ENCODE peak calls at places on chromosomes 2 and 18, in four cellular contexts. One of them, this sample, is unnamed.

GRCh38 chr2:191610749-191611148 is 67.2 kb upstream of the NABP1 start:
- DNase-seq in H1: no peak
- DNase-seq in HepG2: no peak
- DNase-seq in SK-N-SH: no peak
- DNase-seq in this sample: no peak

GRCh38 chr2:69619725-69620124 is 23.8 kb downstream of the AAK1 start:
- DNase-seq in H1: no peak
- DNase-seq in HepG2: no peak
- DNase-seq in SK-N-SH: no peak
- DNase-seq in this sample: no peak

GRCh38 chr2:239553376-239554000 is 152.7 kb upstream of the HDAC4 start:
- DNase-seq in H1: no peak
- DNase-seq in HepG2: no peak
- DNase-seq in SK-N-SH: no peak
- DNase-seq in this sample: no peak

GRCh38 chr2:193584001-193584400 is 1389.3 kb upstream of the TMEFF2 start:
- DNase-seq in H1: peak
- DNase-seq in HepG2: peak
- DNase-seq in SK-N-SH: peak
- DNase-seq in this sample: no peak

GRCh38 chr2:12340164-12340563 is 376.6 kb upstream of the TRIB2 start:
- DNase-seq in H1: no peak
- DNase-seq in HepG2: no peak
- DNase-seq in SK-N-SH: no peak
- DNase-seq in this sample: no peak

GRCh38 chr2:56889738-56890137 is 705.9 kb downstream of the CCDC85A start:
- DNase-seq in H1: no peak
- DNase-seq in HepG2: no peak
- DNase-seq in SK-N-SH: no peak
- DNase-seq in this sample: no peak

GRCh38 chr18:70384181-70384790 is 95.4 kb downstream of the SOCS6 start:
- DNase-seq in H1: no peak
- DNase-seq in HepG2: peak
- DNase-seq in SK-N-SH: no peak
- DNase-seq in this sample: no peak

GRCh38 chr2:25817630-25818029 is 60.7 kb downstream of the ASXL2 start:
- DNase-seq in H1: no peak
- DNase-seq in HepG2: no peak
- DNase-seq in SK-N-SH: no peak
- DNase-seq in this sample: peak

GRCh38 chr2:8453904-8454302 is 228.0 kb upstream of the ID2 start:
- DNase-seq in H1: no peak
- DNase-seq in HepG2: no peak
- DNase-seq in SK-N-SH: no peak
- DNase-seq in this sample: no peak

GRCh38 chr2:10978112-10978670 is 66.5 kb downstream of the KCNF1 start:
- DNase-seq in H1: no peak
- DNase-seq in HepG2: no peak
- DNase-seq in SK-N-SH: no peak
- DNase-seq in this sample: no peak

GRCh38 chr2:191800874-191801273 is 46.0 kb downstream of the CAVIN2 start:
- DNase-seq in H1: no peak
- DNase-seq in HepG2: no peak
- DNase-seq in SK-N-SH: no peak
- DNase-seq in this sample: no peak

GRCh38 chr2:77552956-77553355 is 30.8 kb upstream of the LRRTM4 start:
- DNase-seq in H1: no peak
- DNase-seq in HepG2: no peak
- DNase-seq in SK-N-SH: no peak
- DNase-seq in this sample: no peak

GRCh38 chr18:23688528-23688927 is 725 bp upstream of the LAMA3 start:
- DNase-seq in H1: no peak
- DNase-seq in HepG2: no peak
- DNase-seq in SK-N-SH: no peak
- DNase-seq in this sample: no peak

GRCh38 chr2:231677632-231678104 is 30.7 kb upstream of the PTMA start:
- DNase-seq in H1: peak
- DNase-seq in HepG2: peak
- DNase-seq in SK-N-SH: peak
- DNase-seq in this sample: no peak

GRCh38 chr2:18171191-18172139 is 293.0 kb downstream of the KCNS3 start:
- DNase-seq in H1: no peak
- DNase-seq in HepG2: no peak
- DNase-seq in SK-N-SH: no peak
- DNase-seq in this sample: no peak

GRCh38 chr18:76920974-76921373 is 98.6 kb downstream of the ZNF236 start:
- DNase-seq in H1: no peak
- DNase-seq in HepG2: no peak
- DNase-seq in SK-N-SH: no peak
- DNase-seq in this sample: no peak

GRCh38 chr2:229852565-229852964 is 69.2 kb downstream of the TRIP12 start:
- DNase-seq in H1: no peak
- DNase-seq in HepG2: no peak
- DNase-seq in SK-N-SH: no peak
- DNase-seq in this sample: peak

GRCh38 chr2:218029366-218030360 is 26.9 kb upstream of the TNS1 start:
- DNase-seq in H1: peak
- DNase-seq in HepG2: no peak
- DNase-seq in SK-N-SH: no peak
- DNase-seq in this sample: no peak

GRCh38 chr2:44184106-44184505 is 15.4 kb downstream of the PPM1B start:
- DNase-seq in H1: no peak
- DNase-seq in HepG2: no peak
- DNase-seq in SK-N-SH: no peak
- DNase-seq in this sample: no peak

DNA sequence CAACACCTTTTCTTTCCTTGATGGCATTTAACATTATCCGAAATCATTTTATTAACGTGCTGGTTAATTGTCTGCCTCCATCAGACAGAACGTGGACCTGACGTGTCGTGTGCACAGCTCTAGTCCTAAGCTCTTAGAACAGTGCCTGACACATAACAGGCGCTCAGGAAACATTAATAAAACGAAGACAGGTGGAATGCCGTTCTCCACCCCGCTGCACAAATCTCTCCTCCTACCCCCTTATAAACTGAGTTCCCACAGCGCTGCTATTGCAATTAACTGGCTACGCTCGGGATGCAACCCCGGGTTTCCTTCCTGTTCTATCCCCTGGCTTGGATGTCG is 515 bp downstream of the FARSB start:
- DNase-seq in H1: no peak
- DNase-seq in HepG2: no peak
- DNase-seq in SK-N-SH: no peak
- DNase-seq in this sample: no peak
- TF ChIP-seq TCF12 in H1: no peak
- TF ChIP-seq TCF12 in HepG2: no peak
- TF ChIP-seq TCF12 in SK-N-SH: no peak
- TF ChIP-seq TCF12 in this sample: no peak

GRCh38 chr2:29802976-29803375 is 118.4 kb downstream of the ALK start:
- DNase-seq in H1: no peak
- DNase-seq in HepG2: no peak
- DNase-seq in SK-N-SH: no peak
- DNase-seq in this sample: no peak

GRCh38 chr2:29804671-29805070 is 116.7 kb downstream of the ALK start:
- DNase-seq in H1: no peak
- DNase-seq in HepG2: no peak
- DNase-seq in SK-N-SH: no peak
- DNase-seq in this sample: no peak

GRCh38 chr2:29806461-29806860 is 114.9 kb downstream of the ALK start:
- DNase-seq in H1: no peak
- DNase-seq in HepG2: no peak
- DNase-seq in SK-N-SH: no peak
- DNase-seq in this sample: no peak

GRCh38 chr2:29799628-29800027 is 121.8 kb downstream of the ALK start:
- DNase-seq in H1: no peak
- DNase-seq in HepG2: no peak
- DNase-seq in SK-N-SH: no peak
- DNase-seq in this sample: no peak

GRCh38 chr2:29803541-29803940 is 117.8 kb downstream of the ALK start:
- DNase-seq in H1: no peak
- DNase-seq in HepG2: no peak
- DNase-seq in SK-N-SH: no peak
- DNase-seq in this sample: no peak
- TF ChIP-seq TCF12 in H1: no peak
- TF ChIP-seq TCF12 in HepG2: no peak
- TF ChIP-seq TCF12 in SK-N-SH: no peak
- TF ChIP-seq TCF12 in this sample: no peak

DNA sequence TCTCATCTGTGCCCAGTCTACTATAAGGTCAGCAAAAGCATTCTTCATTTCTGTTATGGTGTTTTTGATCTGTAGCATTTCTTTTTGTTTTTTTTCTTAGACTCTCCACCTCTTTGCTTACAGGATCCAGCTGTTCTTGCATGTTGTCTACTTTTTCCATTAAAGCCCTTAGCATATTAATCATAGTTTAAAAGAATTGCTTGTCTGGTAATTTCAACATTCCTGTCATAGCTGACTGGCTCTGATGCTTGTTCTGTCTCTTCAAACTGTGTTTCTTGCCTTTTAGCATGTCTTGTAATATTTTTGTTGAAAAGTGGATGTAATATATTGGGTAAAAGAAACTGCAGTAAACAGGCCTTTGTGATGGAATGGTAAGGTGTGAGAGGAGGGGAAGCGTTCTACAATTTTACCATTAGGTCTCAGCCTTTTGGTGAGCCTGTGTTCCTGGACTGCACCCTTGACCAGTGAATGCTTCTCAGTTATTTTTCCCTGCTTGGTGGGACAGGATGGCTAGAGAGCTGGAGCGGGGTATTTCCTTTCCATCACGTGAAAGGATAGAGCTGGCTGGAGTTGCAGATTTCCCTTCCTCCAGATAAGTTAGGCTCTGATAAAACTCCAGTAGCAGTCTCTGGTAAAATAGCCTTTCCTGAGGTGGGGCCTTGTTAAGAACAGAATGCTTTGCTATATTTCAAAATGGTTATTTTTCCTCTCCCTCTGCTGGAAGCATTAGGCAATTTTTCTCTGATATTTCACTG is 65.4 kb downstream of the PLA2R1 start:
- DNase-seq in H1: no peak
- DNase-seq in HepG2: no peak
- DNase-seq in SK-N-SH: no peak
- DNase-seq in this sample: no peak
- TF ChIP-seq TCF12 in H1: no peak
- TF ChIP-seq TCF12 in HepG2: no peak
- TF ChIP-seq TCF12 in SK-N-SH: no peak
- TF ChIP-seq TCF12 in this sample: no peak

DNA sequence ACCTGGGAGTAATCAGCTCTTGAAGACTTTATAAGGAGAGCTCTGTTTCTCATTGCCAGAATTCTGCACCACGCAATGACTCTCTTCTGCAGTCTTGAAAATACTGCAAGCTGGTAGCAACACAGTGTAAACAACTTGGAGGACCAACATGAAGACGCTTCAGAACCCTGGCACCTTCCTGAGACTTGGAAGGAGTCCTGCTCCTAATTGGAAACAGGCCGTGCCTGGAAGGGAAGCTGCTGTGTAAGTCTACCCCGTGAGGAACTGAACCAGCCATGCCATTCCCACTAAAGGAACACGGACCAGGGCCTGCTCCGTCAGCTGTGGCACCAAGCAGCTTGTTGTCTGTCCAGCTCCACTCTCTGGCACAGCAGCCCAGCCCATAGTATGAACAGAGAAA is 171.1 kb downstream of the PAX3 start:
- DNase-seq in H1: no peak
- DNase-seq in HepG2: no peak
- DNase-seq in SK-N-SH: no peak
- DNase-seq in this sample: no peak
- TF ChIP-seq TCF12 in H1: no peak
- TF ChIP-seq TCF12 in HepG2: no peak
- TF ChIP-seq TCF12 in SK-N-SH: no peak
- TF ChIP-seq TCF12 in this sample: no peak

DNA sequence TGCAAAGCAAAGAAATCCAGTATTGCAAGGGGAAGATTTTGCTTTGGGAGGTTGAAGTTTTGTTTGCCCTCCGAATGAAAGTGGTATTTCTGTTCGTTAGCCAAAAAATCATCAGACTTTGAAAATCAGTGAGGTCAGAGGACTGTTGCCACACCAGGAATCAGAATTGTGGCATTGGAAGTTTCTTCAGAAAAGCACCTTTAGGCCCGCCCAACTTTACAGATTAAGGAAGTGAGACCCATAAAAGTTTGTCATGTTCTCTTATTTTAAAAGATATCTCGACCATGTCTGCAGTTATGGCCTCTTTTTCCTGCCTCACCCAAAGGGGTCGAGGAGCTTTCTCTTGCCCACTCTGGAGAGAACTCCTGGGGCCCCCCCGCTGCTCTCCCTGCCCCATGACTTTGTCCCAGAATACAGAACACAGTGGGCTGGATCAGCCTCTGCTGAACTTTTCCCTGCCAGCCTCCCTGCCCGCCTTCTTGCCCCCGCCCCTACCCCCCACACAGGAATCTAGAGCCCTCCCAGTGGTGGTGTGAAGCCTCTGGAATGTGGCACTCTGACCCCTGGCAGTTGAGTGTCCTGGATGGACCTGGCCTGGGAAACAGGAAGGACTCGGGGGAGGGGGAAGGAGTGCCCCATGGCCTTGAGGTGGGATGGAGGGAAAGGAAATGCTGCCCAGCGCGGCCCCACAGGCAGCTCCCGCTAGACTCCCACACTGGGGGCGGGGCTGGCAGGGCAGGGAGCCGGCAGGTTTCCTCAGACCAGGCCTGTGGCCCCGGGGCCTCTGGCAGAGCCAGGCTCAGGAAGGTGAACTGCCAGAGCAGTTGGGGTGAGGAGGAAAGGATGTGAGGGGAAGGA is 25.3 kb downstream of the CRIM1 start:
- DNase-seq in H1: peak
- DNase-seq in HepG2: peak
- DNase-seq in SK-N-SH: peak
- DNase-seq in this sample: no peak
- TF ChIP-seq TCF12 in H1: no peak
- TF ChIP-seq TCF12 in HepG2: no peak
- TF ChIP-seq TCF12 in SK-N-SH: peak
- TF ChIP-seq TCF12 in this sample: no peak

GRCh38 chr18:34033968-34034367 is 190.7 kb downstream of the NOL4 start:
- DNase-seq in H1: no peak
- DNase-seq in HepG2: no peak
- DNase-seq in SK-N-SH: no peak
- DNase-seq in this sample: peak

GRCh38 chr18:34042423-34043146 is 182.1 kb downstream of the NOL4 start:
- DNase-seq in H1: no peak
- DNase-seq in HepG2: no peak
- DNase-seq in SK-N-SH: no peak
- DNase-seq in this sample: no peak

DNA sequence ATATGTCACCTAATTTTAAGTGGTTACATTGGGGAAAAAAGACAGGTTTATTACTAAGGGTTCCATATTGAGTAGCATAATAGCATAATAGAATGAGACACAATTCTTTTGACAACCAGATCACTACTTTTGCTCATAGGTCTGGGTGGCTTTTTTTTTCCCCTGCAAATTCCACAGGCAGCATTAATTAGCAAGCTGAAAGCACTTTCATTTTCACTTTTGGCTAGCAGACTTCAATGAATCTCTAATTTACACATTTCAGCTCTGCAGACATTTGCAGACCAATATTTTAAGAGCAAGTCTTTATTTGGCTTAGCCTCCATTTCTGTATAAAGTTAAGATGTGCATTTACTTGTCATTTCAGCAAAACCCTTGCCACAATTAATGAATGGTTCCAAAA is 185.5 kb downstream of the NOL4 start:
- DNase-seq in H1: no peak
- DNase-seq in HepG2: no peak
- DNase-seq in SK-N-SH: no peak
- DNase-seq in this sample: peak
- TF ChIP-seq TCF12 in H1: no peak
- TF ChIP-seq TCF12 in HepG2: no peak
- TF ChIP-seq TCF12 in SK-N-SH: no peak
- TF ChIP-seq TCF12 in this sample: no peak